ENCODE peak calls at places on chromosomes 2 and 18, in seven cellular contexts. A is colonic mucosa, M is AG10803, B is brain microvascular endothelial cell, Y is ACHN, I is AML-193, T is dermis blood vessel endothelial cell. E is an unnamed sample.

GRCh38 chr2:154439156-154439555 is 259.3 kb upstream of the KCNJ3 start:
- DNase-seq in A (no peak), M (no peak), B (no peak), Y (peak), I (no peak), T (no peak), E (no peak)

GRCh38 chr2:140117371-140117770 is 1337.2 kb upstream of the NXPH2 start:
- DNase-seq in A (no peak), M (no peak), B (no peak), Y (peak), I (no peak), T (no peak), E (no peak)

GRCh38 chr2:2571301-2572198 is 240.5 kb upstream of the MYT1L start:
- DNase-seq in A (no peak), M (no peak), B (no peak), Y (no peak), I (no peak), T (no peak), E (no peak)

GRCh38 chr2:10438688-10439087 is 9.4 kb downstream of the ODC1 start:
- DNase-seq in A (no peak), M (no peak), B (no peak), Y (no peak), I (no peak), T (no peak), E (no peak)

GRCh38 chr2:26612522-26613240 is 28.5 kb downstream of the CIB4 start:
- DNase-seq in A (peak), M (no peak), B (no peak), Y (no peak), I (no peak), T (no peak), E (no peak)

GRCh38 chr2:42754021-42754775 is 9.7 kb downstream of the OXER1 start:
- DNase-seq in A (no peak), M (peak), B (peak), Y (no peak), I (no peak), T (no peak), E (peak)

GRCh38 chr2:2768476-2768875 is 437.4 kb upstream of the MYT1L start:
- DNase-seq in A (no peak), M (no peak), B (no peak), Y (no peak), I (no peak), T (no peak), E (no peak)

GRCh38 chr18:41226186-41226585 is 728.8 kb upstream of the PIK3C3 start:
- DNase-seq in A (no peak), M (peak), B (peak), Y (no peak), I (no peak), T (no peak), E (peak)

GRCh38 chr2:75464348-75464946 is 96.3 kb downstream of the EVA1A start:
- DNase-seq in A (no peak), M (peak), B (peak), Y (peak), I (peak), T (peak), E (no peak)

GRCh38 chr2:109474319-109474825 is 139.4 kb downstream of the SEPTIN10 start:
- DNase-seq in A (no peak), M (no peak), B (no peak), Y (no peak), I (no peak), T (no peak), E (no peak)

GRCh38 chr18:76251691-76252090 is 243.4 kb downstream of the ZNF516 start:
- DNase-seq in A (no peak), M (no peak), B (no peak), Y (no peak), I (no peak), T (no peak), E (no peak)

GRCh38 chr2:165582409-165582808 is 112.9 kb downstream of the CSRNP3 start:
- DNase-seq in A (no peak), M (peak), B (no peak), Y (no peak), I (no peak), T (no peak), E (peak)

GRCh38 chr2:145168091-145168490 is 648.2 kb upstream of the ZEB2 start:
- DNase-seq in A (no peak), M (no peak), B (no peak), Y (no peak), I (no peak), T (no peak), E (no peak)

GRCh38 chr2:16553222-16553621 is 112.4 kb downstream of the CYRIA start:
- DNase-seq in A (peak), M (peak), B (peak), Y (peak), I (peak), T (peak), E (no peak)

GRCh38 chr2:119402645-119403560 is 28.8 kb upstream of the TMEM37 start:
- DNase-seq in A (peak), M (no peak), B (no peak), Y (no peak), I (peak), T (no peak), E (no peak)

GRCh38 chr18:67241292-67241691 is 275.2 kb downstream of the DSEL start:
- DNase-seq in A (no peak), M (no peak), B (no peak), Y (no peak), I (no peak), T (no peak), E (no peak)

GRCh38 chr18:41657189-41657588 is 297.8 kb upstream of the PIK3C3 start:
- DNase-seq in A (no peak), M (no peak), B (no peak), Y (no peak), I (no peak), T (no peak), E (no peak)

GRCh38 chr2:42859006-42859552 is 66.7 kb upstream of the HAAO start:
- DNase-seq in A (peak), M (peak), B (peak), Y (peak), I (peak), T (peak), E (no peak)

GRCh38 chr2:234444888-234445287 is 52.0 kb downstream of the ARL4C start:
- DNase-seq in A (peak), M (peak), B (peak), Y (no peak), I (no peak), T (peak), E (peak)

GRCh38 chr2:172674034-172674967 is 61.3 kb upstream of the RAPGEF4 start:
- DNase-seq in A (peak), M (peak), B (peak), Y (no peak), I (no peak), T (peak), E (no peak)

GRCh38 chr2:230773039-230773773 is 60.6 kb downstream of the CAB39 start:
- DNase-seq in A (no peak), M (no peak), B (no peak), Y (no peak), I (no peak), T (no peak), E (no peak)

GRCh38 chr18:50614838-50615237 is 55.0 kb downstream of the MAPK4 start:
- DNase-seq in A (no peak), M (peak), B (no peak), Y (no peak), I (no peak), T (no peak), E (no peak)

GRCh38 chr2:239268082-239268481 is 132.7 kb downstream of the HDAC4 start:
- DNase-seq in A (peak), M (no peak), B (no peak), Y (no peak), I (no peak), T (no peak), E (no peak)

E was measured in skeletal muscle cell.